ENCODE peak calls at places on chromosomes 12 and 14, in seven cellular contexts. P is PC-3, N is M059J, Q is midbrain, M is NCI-H510A treated with DMSO at 0.1 percent for 48 hours, A is esophagus squamous epithelium, E is tibial nerve. C is an unnamed sample.

GRCh38 chr14:37230551-37231194 is 32.9 kb downstream of the MIPOL1 start:
- DNase-seq in P (peak), N (peak), Q (peak), M (peak), A (no peak), E (no peak), C (peak)

GRCh38 chr14:68295316-68295816 is 475.8 kb downstream of the RAD51B start:
- DNase-seq in P (no peak), N (no peak), Q (no peak), M (peak), A (no peak), E (no peak), C (no peak)

GRCh38 chr12:53543539-53543938 is 36.3 kb upstream of the NPFF start:
- DNase-seq in P (peak), N (peak), Q (peak), M (peak), A (no peak), E (peak), C (peak)

GRCh38 chr14:92747701-92748258 is 647 bp downstream of the LGMN start:
- DNase-seq in P (peak), N (peak), Q (peak), M (peak), A (no peak), E (no peak), C (peak)

GRCh38 chr12:31874961-31875608 is 84.1 kb upstream of the RESF1 start:
- DNase-seq in P (peak), N (peak), Q (no peak), M (no peak), A (peak), E (no peak), C (no peak)

GRCh38 chr12:12582895-12583303 is 20.2 kb upstream of the DUSP16 start:
- DNase-seq in P (peak), N (peak), Q (no peak), M (no peak), A (no peak), E (no peak), C (no peak)

GRCh38 chr14:22837059-22837749 is 819 bp downstream of the MMP14 start:
- DNase-seq in P (peak), N (peak), Q (peak), M (no peak), A (no peak), E (peak), C (no peak)

GRCh38 chr12:107064243-107064642 is 29.1 kb downstream of the CRY1 start:
- DNase-seq in P (no peak), N (no peak), Q (no peak), M (no peak), A (no peak), E (no peak), C (no peak)

GRCh38 chr14:23562822-23563472 is 4.6 kb downstream of the AP1G2 start:
- DNase-seq in P (peak), N (peak), Q (peak), M (peak), A (no peak), E (no peak), C (no peak)

GRCh38 chr14:39342768-39343167 is 89.5 kb downstream of the FBXO33 start:
- DNase-seq in P (no peak), N (no peak), Q (no peak), M (no peak), A (no peak), E (no peak), C (no peak)

GRCh38 chr14:24431569-24432258 is 2.0 kb downstream of the KHNYN start:
- DNase-seq in P (peak), N (peak), Q (peak), M (peak), A (peak), E (peak), C (peak)

GRCh38 chr12:108066583-108067234 is 62.4 kb upstream of the WSCD2 start:
- DNase-seq in P (no peak), N (peak), Q (no peak), M (no peak), A (no peak), E (no peak), C (no peak)

GRCh38 chr12:58850826-58851225 is 69.5 kb downstream of the LRIG3 start:
- DNase-seq in P (no peak), N (peak), Q (no peak), M (no peak), A (no peak), E (no peak), C (no peak)

GRCh38 chr12:105864916-105865315 is 273.8 kb downstream of the NUAK1 start:
- DNase-seq in P (no peak), N (no peak), Q (no peak), M (no peak), A (no peak), E (no peak), C (no peak)

GRCh38 chr14:39469094-39469710 is 37.0 kb upstream of the FBXO33 start:
- DNase-seq in P (no peak), N (no peak), Q (peak), M (no peak), A (no peak), E (no peak), C (peak)

GRCh38 chr12:3496964-3497363 is 6.0 kb downstream of the PRMT8 start:
- DNase-seq in P (peak), N (no peak), Q (no peak), M (peak), A (no peak), E (no peak), C (no peak)

GRCh38 chr12:49903351-49903699 is 375 bp downstream of the FAIM2 start:
- DNase-seq in P (no peak), N (no peak), Q (no peak), M (no peak), A (no peak), E (no peak), C (no peak)

GRCh38 chr14:19947413-19948090 is 16.8 kb downstream of the OR4K1 start:
- DNase-seq in P (peak), N (no peak), Q (no peak), M (peak), A (no peak), E (no peak), C (no peak)

GRCh38 chr12:26275313-26276257 is 80.2 kb downstream of the SSPN start:
- DNase-seq in P (peak), N (peak), Q (no peak), M (no peak), A (no peak), E (no peak), C (no peak)

GRCh38 chr12:8590842-8591545 is 21.7 kb downstream of the AICDA start:
- DNase-seq in P (no peak), N (no peak), Q (no peak), M (no peak), A (no peak), E (no peak), C (no peak)

GRCh38 chr12:67468549-67469245 is 179.8 kb upstream of the DYRK2 start:
- DNase-seq in P (no peak), N (peak), Q (no peak), M (no peak), A (no peak), E (no peak), C (no peak)

GRCh38 chr12:2960432-2960956 is 1.3 kb downstream of the TEAD4 start:
- DNase-seq in P (peak), N (peak), Q (no peak), M (no peak), A (no peak), E (no peak), C (no peak)

GRCh38 chr14:69398053-69398817 is at the start of the genes ERH and SLC39A9:
- DNase-seq in P (peak), N (peak), Q (peak), M (peak), A (peak), E (peak), C (peak)

GRCh38 chr12:112198120-112198733 is 72.9 kb downstream of the TRAFD1 start:
- DNase-seq in P (peak), N (peak), Q (peak), M (peak), A (no peak), E (no peak), C (peak)

GRCh38 chr14:84237881-84238280 is 1292.1 kb upstream of the FLRT2 start:
- DNase-seq in P (no peak), N (no peak), Q (no peak), M (no peak), A (no peak), E (no peak), C (no peak)

GRCh38 chr14:58833634-58834378 is 196.0 kb downstream of the DACT1 start:
- DNase-seq in P (no peak), N (no peak), Q (no peak), M (no peak), A (no peak), E (no peak), C (no peak)

GRCh38 chr12:57340104-57340503 is 89.1 kb upstream of the STAC3 start:
- DNase-seq in P (no peak), N (peak), Q (peak), M (no peak), A (no peak), E (no peak), C (peak)

GRCh38 chr14:97350894-97351713 is 553.9 kb downstream of the VRK1 start:
- DNase-seq in P (no peak), N (no peak), Q (no peak), M (no peak), A (no peak), E (no peak), C (no peak)

GRCh38 chr12:62717636-62718035 is 217.3 kb downstream of the PPM1H start:
- DNase-seq in P (no peak), N (peak), Q (no peak), M (peak), A (no peak), E (no peak), C (no peak)

C was measured in globus pallidus.